ENCODE peak calls at places on chromosomes 12 and 14, in eight cellular contexts. K, S, W, E, F, G, Y and C are unnamed samples.

GRCh38 chr14:64293976-64294671 is at the start of gene ESR2:
- DNase-seq in K (peak), S (peak), W (peak), E (no peak), F (peak), G (no peak), Y (peak), C (peak)

GRCh38 chr14:85578925-85579324 is 49.0 kb downstream of the FLRT2 start:
- DNase-seq in K (no peak), S (no peak), W (no peak), E (no peak), F (no peak), G (no peak), Y (no peak), C (no peak)

GRCh38 chr12:57093412-57094193 is 4.7 kb downstream of the NAB2 start:
- DNase-seq in K (peak), S (peak), W (peak), E (peak), F (peak), G (no peak), Y (peak), C (peak)

GRCh38 chr14:100614803-100615202 is 27.6 kb upstream of the BEGAIN start:
- DNase-seq in K (no peak), S (no peak), W (no peak), E (no peak), F (no peak), G (no peak), Y (no peak), C (no peak)

GRCh38 chr14:76259029-76259735 is 107.5 kb downstream of the GPATCH2L start:
- DNase-seq in K (peak), S (no peak), W (no peak), E (no peak), F (no peak), G (no peak), Y (no peak), C (no peak)

GRCh38 chr14:57632649-57633048 is 139.0 kb upstream of the CCDC198 start:
- DNase-seq in K (no peak), S (no peak), W (no peak), E (no peak), F (no peak), G (no peak), Y (no peak), C (no peak)

GRCh38 chr12:25130741-25131188 is 64.2 kb downstream of the DNAI7 start:
- DNase-seq in K (peak), S (no peak), W (no peak), E (no peak), F (no peak), G (peak), Y (no peak), C (no peak)

GRCh38 chr14:101716956-101717662 is 44.4 kb upstream of the PPP2R5C start:
- DNase-seq in K (no peak), S (no peak), W (no peak), E (peak), F (no peak), G (no peak), Y (no peak), C (no peak)

GRCh38 chr12:54419088-54419887 is at the start of gene ITGA5:
- DNase-seq in K (peak), S (peak), W (peak), E (peak), F (peak), G (peak), Y (peak), C (no peak)

GRCh38 chr14:21072781-21073339 is 2.8 kb downstream of the ARHGEF40 start:
- DNase-seq in K (no peak), S (no peak), W (peak), E (no peak), F (no peak), G (no peak), Y (no peak), C (no peak)

GRCh38 chr14:50961606-50962259 is 17.4 kb upstream of the PYGL start:
- DNase-seq in K (no peak), S (no peak), W (no peak), E (no peak), F (peak), G (no peak), Y (no peak), C (no peak)

GRCh38 chr12:107109726-107110518 is 16.6 kb upstream of the CRY1 start:
- DNase-seq in K (peak), S (no peak), W (no peak), E (no peak), F (no peak), G (no peak), Y (no peak), C (no peak)

GRCh38 chr12:32115404-32116104 is 8.9 kb downstream of the BICD1 start:
- DNase-seq in K (no peak), S (peak), W (peak), E (peak), F (peak), G (peak), Y (peak), C (no peak)

GRCh38 chr12:116420476-116420875 is 138.7 kb upstream of the MAP1LC3B2 start:
- DNase-seq in K (no peak), S (no peak), W (no peak), E (no peak), F (no peak), G (no peak), Y (no peak), C (no peak)

GRCh38 chr14:67541448-67542387 is 8.6 kb downstream of the PLEKHH1 start:
- DNase-seq in K (peak), S (no peak), W (peak), E (no peak), F (peak), G (no peak), Y (no peak), C (no peak)

GRCh38 chr12:58026421-58026820 is 85.1 kb downstream of the ATP23 start:
- DNase-seq in K (no peak), S (no peak), W (no peak), E (no peak), F (no peak), G (no peak), Y (no peak), C (no peak)

GRCh38 chr12:52909796-52910195 is 4.9 kb upstream of the KRT8 start:
- DNase-seq in K (no peak), S (no peak), W (no peak), E (no peak), F (no peak), G (no peak), Y (no peak), C (no peak)

GRCh38 chr14:104436047-104436531 is 143.5 kb upstream of the C14orf180 start:
- DNase-seq in K (no peak), S (peak), W (peak), E (no peak), F (peak), G (no peak), Y (peak), C (no peak)

GRCh38 chr12:18387706-18388105 is 126.4 kb downstream of the PIK3C2G start:
- DNase-seq in K (no peak), S (no peak), W (no peak), E (no peak), F (no peak), G (no peak), Y (no peak), C (no peak)

GRCh38 chr12:6768385-6769002 is 2.3 kb downstream of the PTMS start:
- DNase-seq in K (no peak), S (no peak), W (no peak), E (no peak), F (no peak), G (no peak), Y (no peak), C (no peak)

GRCh38 chr12:118432812-118433540 is 56.6 kb downstream of the SUDS3 start:
- DNase-seq in K (no peak), S (no peak), W (peak), E (no peak), F (no peak), G (no peak), Y (no peak), C (no peak)

GRCh38 chr12:3088251-3088650 is 11.1 kb downstream of the TSPAN9 start:
- DNase-seq in K (no peak), S (no peak), W (no peak), E (no peak), F (no peak), G (no peak), Y (no peak), C (no peak)

GRCh38 chr14:32078794-32079663 is 1.9 kb downstream of the ARHGAP5 start:
- DNase-seq in K (no peak), S (no peak), W (no peak), E (no peak), F (no peak), G (peak), Y (no peak), C (no peak)

GRCh38 chr12:51910691-51911090 is 3.4 kb downstream of the ACVRL1 start:
- DNase-seq in K (no peak), S (no peak), W (no peak), E (no peak), F (no peak), G (no peak), Y (no peak), C (no peak)

GRCh38 chr12:27680638-27681037 is 15.6 kb upstream of the REP15 start:
- DNase-seq in K (no peak), S (no peak), W (peak), E (no peak), F (no peak), G (no peak), Y (no peak), C (no peak)

GRCh38 chr14:61462566-61463195 is 141.3 kb downstream of the PRKCH start:
- DNase-seq in K (peak), S (no peak), W (no peak), E (no peak), F (no peak), G (no peak), Y (no peak), C (no peak)

GRCh38 chr12:32110942-32111341 is 4.3 kb downstream of the BICD1 start:
- DNase-seq in K (no peak), S (no peak), W (no peak), E (no peak), F (no peak), G (no peak), Y (no peak), C (no peak)

GRCh38 chr12:51171884-51172514 is 936 bp downstream of the TFCP2 start:
- DNase-seq in K (no peak), S (no peak), W (peak), E (no peak), F (no peak), G (no peak), Y (no peak), C (no peak)

GRCh38 chr12:12892670-12893290 is 1.4 kb downstream of the GPRC5A start:
- DNase-seq in K (no peak), S (no peak), W (peak), E (no peak), F (no peak), G (no peak), Y (no peak), C (no peak)
- TF ChIP-seq POLR2A in K (no peak), S (no peak), W (peak), E (no peak), F (no peak), G (no peak), Y (no peak), C (no peak)

GRCh38 chr14:91573894-91574837 is 64.1 kb upstream of the PPP4R3A start:
- DNase-seq in K (no peak), S (peak), W (peak), E (no peak), F (peak), G (peak), Y (no peak), C (peak)
- TF ChIP-seq POLR2A in K (no peak), S (no peak), W (no peak), E (no peak), F (no peak), G (no peak), Y (no peak), C (no peak)

DNA sequence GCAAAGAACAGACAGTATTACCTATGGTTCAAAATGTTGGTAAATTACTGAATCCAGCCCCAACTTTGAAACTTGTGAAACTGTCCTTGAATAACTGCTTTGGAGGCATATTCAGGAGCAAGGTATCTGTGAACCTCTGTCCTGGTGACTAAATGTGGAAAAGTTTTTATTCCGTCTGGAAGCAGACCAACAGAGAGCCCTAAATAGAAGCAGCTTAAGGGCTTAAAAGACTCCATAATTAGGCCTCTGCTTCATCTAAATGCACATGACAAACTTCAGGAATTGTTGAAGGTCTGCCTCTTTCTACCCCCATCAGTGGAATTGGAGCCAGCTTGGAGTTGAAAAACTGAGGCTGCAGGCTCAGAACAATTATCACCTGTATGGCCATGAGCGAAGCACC is 276.5 kb downstream of the KCNH5 start:
- DNase-seq in K (no peak), S (no peak), W (no peak), E (no peak), F (no peak), G (no peak), Y (no peak), C (no peak)
- TF ChIP-seq POLR2A in K (no peak), S (no peak), W (no peak), E (no peak), F (no peak), G (no peak), Y (no peak), C (no peak)

GRCh38 chr12:62466596-62467411 is at the start of gene MON2:
- DNase-seq in K (peak), S (peak), W (peak), E (peak), F (peak), G (peak), Y (peak), C (peak)
- TF ChIP-seq POLR2A in K (peak), S (peak), W (peak), E (peak), F (peak), G (peak), Y (peak), C (peak)

GRCh38 chr14:105945891-105946290 is 419.5 kb downstream of the TMEM121 start:
- DNase-seq in K (no peak), S (no peak), W (no peak), E (no peak), F (no peak), G (no peak), Y (peak), C (no peak)

GRCh38 chr14:105952826-105953225 is 426.4 kb downstream of the TMEM121 start:
- DNase-seq in K (no peak), S (no peak), W (no peak), E (no peak), F (no peak), G (no peak), Y (no peak), C (no peak)

GRCh38 chr14:105952222-105952621 is 425.8 kb downstream of the TMEM121 start:
- DNase-seq in K (no peak), S (no peak), W (no peak), E (no peak), F (no peak), G (no peak), Y (no peak), C (no peak)

GRCh38 chr14:105947599-105947998 is 421.2 kb downstream of the TMEM121 start:
- DNase-seq in K (no peak), S (no peak), W (no peak), E (no peak), F (no peak), G (no peak), Y (no peak), C (no peak)

DNA sequence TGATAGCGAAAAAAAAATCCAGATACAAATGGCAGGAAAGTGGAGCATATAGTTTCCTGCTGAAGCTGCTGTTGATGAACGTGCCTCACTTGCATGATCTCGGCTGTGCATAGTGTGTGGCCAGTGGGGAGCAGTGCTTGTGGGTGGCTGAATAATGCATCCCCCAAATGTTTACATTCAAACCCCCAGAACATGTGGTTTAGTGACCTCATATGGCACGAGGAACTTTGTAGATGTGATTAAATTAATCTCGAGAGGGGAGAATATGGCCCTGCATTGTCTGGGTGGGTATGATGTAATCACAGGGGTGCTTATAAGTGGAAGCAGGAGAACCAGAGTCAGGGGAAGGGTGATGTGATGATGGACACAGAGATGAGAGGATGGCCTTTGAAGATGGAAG is 425.0 kb downstream of the TMEM121 start:
- DNase-seq in K (no peak), S (no peak), W (no peak), E (no peak), F (no peak), G (no peak), Y (no peak), C (no peak)
- TF ChIP-seq POLR2A in K (no peak), S (no peak), W (no peak), E (no peak), F (no peak), G (no peak), Y (no peak), C (no peak)